ENCODE peak calls at places on chromosomes 2 and 18, in four cellular contexts. One of them, this sample, is unnamed.

GRCh38 chr18:2570772-2571199 is 519 bp downstream of the METTL4 start:
- DNase-seq in breast epithelium: peak
- DNase-seq in B cell: no peak
- DNase-seq in brain microvascular endothelial cell: peak
- DNase-seq in this sample: peak

GRCh38 chr2:95278051-95278471 is 3.8 kb downstream of the PROM2 start:
- DNase-seq in brain microvascular endothelial cell: peak
- DNase-seq in breast epithelium: no peak
- DNase-seq in B cell: no peak
- DNase-seq in this sample: peak

GRCh38 chr2:37623971-37624897 is 47.2 kb downstream of the CDC42EP3 start:
- DNase-seq in B cell: peak
- DNase-seq in breast epithelium: no peak
- DNase-seq in brain microvascular endothelial cell: peak
- DNase-seq in this sample: no peak

GRCh38 chr2:41944218-41944880 is 103.5 kb upstream of the PKDCC start:
- DNase-seq in brain microvascular endothelial cell: no peak
- DNase-seq in B cell: no peak
- DNase-seq in breast epithelium: no peak
- DNase-seq in this sample: no peak

GRCh38 chr2:66981074-66981473 is 416.1 kb upstream of the ETAA1 start:
- DNase-seq in breast epithelium: no peak
- DNase-seq in B cell: no peak
- DNase-seq in brain microvascular endothelial cell: no peak
- DNase-seq in this sample: no peak

GRCh38 chr2:46490521-46491141 is 11.3 kb downstream of the TMEM247 start:
- DNase-seq in breast epithelium: peak
- DNase-seq in B cell: peak
- DNase-seq in brain microvascular endothelial cell: no peak
- DNase-seq in this sample: no peak

GRCh38 chr2:10688921-10689807 is 611 bp downstream of the NOL10 start:
- DNase-seq in brain microvascular endothelial cell: no peak
- DNase-seq in B cell: no peak
- DNase-seq in breast epithelium: no peak
- DNase-seq in this sample: no peak

GRCh38 chr2:151728736-151729415 is 5.4 kb downstream of the NEB start:
- DNase-seq in B cell: peak
- DNase-seq in breast epithelium: no peak
- DNase-seq in brain microvascular endothelial cell: no peak
- DNase-seq in this sample: no peak

GRCh38 chr2:152440049-152440448 is 105.1 kb downstream of the FMNL2 start:
- DNase-seq in brain microvascular endothelial cell: no peak
- DNase-seq in breast epithelium: no peak
- DNase-seq in B cell: no peak
- DNase-seq in this sample: no peak

GRCh38 chr2:3745901-3746300 is 42.5 kb downstream of the DCDC2C start:
- DNase-seq in brain microvascular endothelial cell: no peak
- DNase-seq in B cell: no peak
- DNase-seq in breast epithelium: no peak
- DNase-seq in this sample: no peak

GRCh38 chr2:28101892-28102291 is 211.4 kb downstream of the BABAM2 start:
- DNase-seq in brain microvascular endothelial cell: no peak
- DNase-seq in B cell: no peak
- DNase-seq in breast epithelium: no peak
- DNase-seq in this sample: no peak

GRCh38 chr18:9403795-9404564 is 69.4 kb downstream of the TWSG1 start:
- DNase-seq in breast epithelium: no peak
- DNase-seq in B cell: no peak
- DNase-seq in brain microvascular endothelial cell: peak
- DNase-seq in this sample: no peak

GRCh38 chr2:41886757-41887156 is 161.1 kb upstream of the PKDCC start:
- DNase-seq in B cell: no peak
- DNase-seq in breast epithelium: no peak
- DNase-seq in brain microvascular endothelial cell: no peak
- DNase-seq in this sample: no peak

GRCh38 chr2:137155351-137156104 is 390.2 kb downstream of the THSD7B start:
- DNase-seq in brain microvascular endothelial cell: peak
- DNase-seq in B cell: no peak
- DNase-seq in breast epithelium: no peak
- DNase-seq in this sample: no peak

GRCh38 chr2:57802243-57802642 is 244.4 kb upstream of the VRK2 start:
- DNase-seq in brain microvascular endothelial cell: no peak
- DNase-seq in breast epithelium: no peak
- DNase-seq in B cell: no peak
- DNase-seq in this sample: peak

GRCh38 chr2:216644846-216645635 is 11.8 kb downstream of the IGFBP2 start:
- DNase-seq in B cell: no peak
- DNase-seq in brain microvascular endothelial cell: no peak
- DNase-seq in breast epithelium: no peak
- DNase-seq in this sample: no peak

GRCh38 chr2:159124441-159124911 is 156.0 kb downstream of the TANC1 start:
- DNase-seq in breast epithelium: no peak
- DNase-seq in brain microvascular endothelial cell: peak
- DNase-seq in B cell: no peak
- DNase-seq in this sample: no peak

GRCh38 chr2:220275454-220275853 is 648.0 kb downstream of the SLC4A3 start:
- DNase-seq in brain microvascular endothelial cell: no peak
- DNase-seq in breast epithelium: no peak
- DNase-seq in B cell: no peak
- DNase-seq in this sample: no peak

GRCh38 chr2:128359841-128360240 is 41.2 kb upstream of the HS6ST1 start:
- DNase-seq in brain microvascular endothelial cell: no peak
- DNase-seq in B cell: no peak
- DNase-seq in breast epithelium: no peak
- DNase-seq in this sample: no peak

GRCh38 chr2:238742066-238742465 is 105.8 kb upstream of the TWIST2 start:
- DNase-seq in B cell: no peak
- DNase-seq in brain microvascular endothelial cell: no peak
- DNase-seq in breast epithelium: no peak
- DNase-seq in this sample: no peak

GRCh38 chr18:39952816-39953215 is 2002.2 kb upstream of the PIK3C3 start:
- DNase-seq in breast epithelium: no peak
- DNase-seq in brain microvascular endothelial cell: no peak
- DNase-seq in B cell: no peak
- DNase-seq in this sample: no peak

GRCh38 chr2:98324181-98324580 is 22.1 kb upstream of the CNGA3 start:
- DNase-seq in breast epithelium: no peak
- DNase-seq in B cell: no peak
- DNase-seq in brain microvascular endothelial cell: peak
- DNase-seq in this sample: no peak

GRCh38 chr18:68568364-68568763 is 146.5 kb downstream of the TMX3 start:
- DNase-seq in breast epithelium: no peak
- DNase-seq in B cell: no peak
- DNase-seq in brain microvascular endothelial cell: no peak
- DNase-seq in this sample: no peak

GRCh38 chr2:217070611-217071010 is 210.7 kb upstream of the TNP1 start:
- DNase-seq in breast epithelium: no peak
- DNase-seq in brain microvascular endothelial cell: no peak
- DNase-seq in B cell: no peak
- DNase-seq in this sample: no peak

GRCh38 chr18:54608008-54608642 is 17.1 kb downstream of the DYNAP start:
- DNase-seq in brain microvascular endothelial cell: no peak
- DNase-seq in B cell: no peak
- DNase-seq in breast epithelium: no peak
- DNase-seq in this sample: no peak

GRCh38 chr2:242030858-242031257 is 161.3 kb downstream of the RTP5 start:
- DNase-seq in B cell: no peak
- DNase-seq in brain microvascular endothelial cell: no peak
- DNase-seq in breast epithelium: no peak
- DNase-seq in this sample: peak

GRCh38 chr2:236743623-236744280 is 174.1 kb downstream of the ACKR3 start:
- DNase-seq in breast epithelium: no peak
- DNase-seq in brain microvascular endothelial cell: peak
- DNase-seq in B cell: no peak
- DNase-seq in this sample: no peak

GRCh38 chr2:111624401-111625156 is 259.4 kb downstream of the ANAPC1 start:
- DNase-seq in B cell: no peak
- DNase-seq in brain microvascular endothelial cell: no peak
- DNase-seq in breast epithelium: no peak
- DNase-seq in this sample: no peak

GRCh38 chr2:10584242-10584753 is 105.5 kb downstream of the NOL10 start:
- DNase-seq in breast epithelium: no peak
- DNase-seq in brain microvascular endothelial cell: peak
- DNase-seq in B cell: no peak
- DNase-seq in this sample: no peak

DNA sequence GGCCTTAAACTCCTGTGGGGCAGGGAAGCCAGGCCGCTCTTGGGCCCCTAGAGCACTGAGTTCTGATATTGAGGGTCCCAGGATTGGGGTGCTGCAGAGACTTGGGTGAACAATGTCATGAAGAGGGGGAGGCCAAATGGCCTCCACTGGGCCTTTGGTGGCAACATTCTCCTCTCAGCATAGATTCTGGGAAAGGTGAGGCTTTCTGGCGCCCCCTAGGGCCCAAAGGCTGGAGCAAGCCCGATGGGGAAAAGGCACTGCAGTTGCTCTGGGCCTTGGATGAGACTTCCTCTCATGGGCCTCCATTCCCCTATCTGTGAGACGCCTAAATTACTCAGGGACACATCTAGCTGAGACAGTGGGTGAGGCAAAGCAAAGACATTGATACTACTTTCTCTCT is 84.8 kb downstream of the ACAA2 start:
- DNase-seq in B cell: no peak
- DNase-seq in brain microvascular endothelial cell: peak
- DNase-seq in breast epithelium: no peak
- DNase-seq in this sample: no peak
- TF ChIP-seq CTCF in B cell: no peak
- TF ChIP-seq CTCF in brain microvascular endothelial cell: peak
- TF ChIP-seq CTCF in breast epithelium: no peak
- TF ChIP-seq CTCF in this sample: peak

GRCh38 chr2:13413989-13414388 is 697.3 kb downstream of the TRIB2 start:
- DNase-seq in B cell: no peak
- DNase-seq in brain microvascular endothelial cell: no peak
- DNase-seq in breast epithelium: no peak
- DNase-seq in this sample: no peak
- TF ChIP-seq CTCF in B cell: no peak
- TF ChIP-seq CTCF in brain microvascular endothelial cell: no peak
- TF ChIP-seq CTCF in breast epithelium: no peak
- TF ChIP-seq CTCF in this sample: no peak

DNA sequence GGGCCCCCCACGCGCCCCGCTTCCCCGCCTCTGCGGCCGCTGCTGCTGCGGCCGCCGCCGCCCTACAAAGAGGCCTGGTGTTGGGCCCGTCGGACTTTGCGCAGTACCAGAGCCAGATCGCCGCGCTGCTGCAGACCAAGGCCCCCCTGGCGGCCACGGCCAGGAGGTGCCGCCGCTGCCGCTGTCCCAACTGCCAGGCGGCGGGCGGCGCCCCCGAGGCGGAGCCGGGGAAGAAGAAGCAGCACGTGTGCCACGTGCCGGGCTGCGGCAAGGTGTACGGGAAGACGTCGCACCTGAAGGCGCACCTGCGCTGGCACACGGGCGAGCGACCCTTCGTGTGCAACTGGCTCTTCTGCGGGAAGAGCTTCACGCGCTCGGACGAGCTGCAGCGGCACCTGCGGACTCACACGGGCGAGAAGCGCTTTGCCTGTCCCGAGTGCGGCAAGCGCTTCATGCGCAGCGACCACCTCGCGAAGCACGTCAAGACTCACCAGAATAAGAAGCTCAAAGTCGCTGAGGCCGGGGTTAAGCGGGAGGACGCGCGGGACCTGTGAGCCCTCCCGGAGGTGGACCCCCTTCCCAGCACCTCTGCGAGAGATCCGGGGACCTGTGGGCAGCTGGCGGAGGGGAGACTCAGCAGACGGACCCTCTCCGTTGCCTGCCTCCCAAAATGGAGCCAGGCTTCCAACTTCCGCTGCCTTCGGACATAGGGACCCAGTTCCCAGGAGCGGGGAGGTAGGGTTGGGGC is 1.9 kb downstream of the SP5 start:
- DNase-seq in brain microvascular endothelial cell: no peak
- DNase-seq in breast epithelium: no peak
- DNase-seq in B cell: peak
- DNase-seq in this sample: no peak
- TF ChIP-seq CTCF in brain microvascular endothelial cell: peak
- TF ChIP-seq CTCF in breast epithelium: no peak
- TF ChIP-seq CTCF in B cell: no peak
- TF ChIP-seq CTCF in this sample: peak

DNA sequence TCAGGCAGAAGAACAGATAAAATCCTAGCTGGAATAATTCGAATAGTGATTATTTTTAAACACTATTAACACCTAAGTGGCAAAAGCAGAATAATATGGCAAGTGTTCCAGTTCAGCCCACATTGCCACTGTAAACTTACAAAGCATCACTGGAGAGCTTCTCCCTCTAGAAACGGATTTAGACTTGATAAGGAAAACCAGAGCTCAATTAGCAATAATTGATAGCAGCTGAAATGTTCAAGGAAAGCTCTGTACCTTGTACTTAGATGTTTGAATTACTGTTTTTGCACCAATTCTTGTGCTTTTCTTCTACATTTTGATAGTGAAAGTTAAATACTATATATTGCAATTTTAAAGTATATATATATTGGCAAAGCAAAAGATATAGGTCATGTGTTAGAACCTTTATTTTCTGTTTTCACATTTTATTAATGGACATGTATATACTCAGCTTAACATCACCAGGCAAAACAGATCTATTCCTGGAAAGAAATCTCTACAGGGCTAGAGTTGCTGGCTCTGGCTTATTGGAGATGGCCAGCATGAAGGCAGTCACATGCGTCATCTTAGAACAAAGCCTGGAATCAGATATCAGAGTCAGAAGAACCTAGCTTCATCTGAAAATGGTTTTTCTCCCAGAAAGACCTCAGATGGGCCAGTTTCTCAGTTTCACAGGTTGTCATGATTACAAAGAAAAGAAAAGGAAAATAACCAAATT is 149.1 kb upstream of the CTAGE1 start:
- DNase-seq in breast epithelium: no peak
- DNase-seq in brain microvascular endothelial cell: no peak
- DNase-seq in B cell: no peak
- DNase-seq in this sample: no peak
- TF ChIP-seq CTCF in breast epithelium: no peak
- TF ChIP-seq CTCF in brain microvascular endothelial cell: no peak
- TF ChIP-seq CTCF in B cell: no peak
- TF ChIP-seq CTCF in this sample: no peak

DNA sequence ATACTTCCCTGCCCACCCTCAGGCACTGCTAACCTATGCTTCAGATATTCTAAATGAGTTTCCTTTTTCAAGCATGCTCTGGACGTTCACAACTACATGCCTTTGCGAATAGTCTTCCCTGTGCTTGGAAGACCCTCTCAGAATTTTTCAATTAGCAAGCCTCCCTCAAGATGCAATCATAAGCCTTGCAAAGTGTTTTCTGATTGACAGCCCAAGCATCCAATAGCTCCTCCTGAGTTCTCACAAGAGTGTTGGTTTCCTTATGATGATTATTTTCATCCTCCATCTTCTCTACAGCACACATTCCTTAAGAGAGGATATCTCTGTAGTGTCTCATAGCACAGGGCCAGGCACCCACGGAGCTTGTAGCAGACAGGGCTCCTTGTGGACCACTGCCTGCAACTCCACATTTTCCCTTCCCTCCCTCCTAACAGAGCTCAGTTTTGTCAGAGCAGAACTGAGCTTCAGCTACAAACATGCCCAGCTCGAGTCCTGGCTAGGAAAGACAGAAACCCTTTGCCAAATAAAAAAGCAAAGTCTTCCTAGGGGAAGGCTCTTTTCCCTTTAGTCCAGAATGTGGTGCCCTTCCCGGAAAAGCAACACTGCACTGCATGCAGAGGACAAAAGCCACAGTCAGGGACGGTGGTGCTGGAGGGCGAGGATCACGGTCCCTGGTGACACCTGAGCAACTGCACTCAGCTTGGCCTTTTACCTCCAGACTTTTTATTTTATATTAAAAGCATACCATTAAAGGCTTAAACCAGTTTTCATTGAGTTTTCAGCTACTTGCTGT is 819.8 kb upstream of the ID2 start:
- DNase-seq in breast epithelium: no peak
- DNase-seq in B cell: no peak
- DNase-seq in brain microvascular endothelial cell: no peak
- DNase-seq in this sample: no peak
- TF ChIP-seq CTCF in breast epithelium: no peak
- TF ChIP-seq CTCF in B cell: no peak
- TF ChIP-seq CTCF in brain microvascular endothelial cell: no peak
- TF ChIP-seq CTCF in this sample: no peak

This sample was measured in chondrocyte.